ENCODE peak calls at places on chromosomes 5 and 9, in five cellular contexts. P is left ventricle myocardium inferior; K is CD4-positive, alpha-beta T cell; U is A549; V is neural progenitor cell. H is an unnamed sample.

GRCh38 chr9:115456515-115456914 is 338.6 kb upstream of the TNC start:
- DNase-seq in P (no peak), K (no peak), U (no peak), V (no peak), H (no peak)

GRCh38 chr5:135873831-135874230 is 21.8 kb downstream of the IL9 start:
- DNase-seq in P (no peak), K (no peak), U (no peak), V (no peak), H (no peak)

GRCh38 chr9:19154135-19154612 is 26.9 kb upstream of the PLIN2 start:
- DNase-seq in P (peak), K (no peak), U (no peak), V (no peak), H (no peak)

GRCh38 chr5:117177302-117177701 is 602.7 kb upstream of the SEMA6A start:
- DNase-seq in P (no peak), K (no peak), U (no peak), V (no peak), H (no peak)

GRCh38 chr9:5455181-5455580 is 4.8 kb downstream of the CD274 start:
- DNase-seq in P (no peak), K (no peak), U (no peak), V (no peak), H (peak)

GRCh38 chr5:105754056-105754455 is 1916.7 kb downstream of the EFNA5 start:
- DNase-seq in P (no peak), K (no peak), U (no peak), V (peak), H (no peak)

GRCh38 chr9:136761545-136761981 is 2.8 kb downstream of the LCN15 start:
- DNase-seq in P (no peak), K (no peak), U (no peak), V (no peak), H (no peak)

GRCh38 chr5:161530700-161531099 is 15.8 kb downstream of the GABRB2 start:
- DNase-seq in P (no peak), K (no peak), U (no peak), V (peak), H (no peak)

GRCh38 chr9:87606921-87607521 is 109.4 kb downstream of the DAPK1 start:
- DNase-seq in P (no peak), K (no peak), U (peak), V (peak), H (peak)

GRCh38 chr5:115709585-115709984 is 83.7 kb upstream of the TMED7 start:
- DNase-seq in P (no peak), K (no peak), U (no peak), V (no peak), H (no peak)

GRCh38 chr5:139468421-139468931 is 2.3 kb upstream of the SMIM33 start:
- DNase-seq in P (no peak), K (no peak), U (no peak), V (peak), H (no peak)

GRCh38 chr5:158514353-158514960 is 585.3 kb downstream of the EBF1 start:
- DNase-seq in P (no peak), K (no peak), U (no peak), V (no peak), H (peak)

GRCh38 chr9:90921104-90921503 is 119.5 kb downstream of the SYK start:
- DNase-seq in P (peak), K (no peak), U (no peak), V (no peak), H (peak)

GRCh38 chr9:117437283-117437682 is 22.4 kb upstream of the ASTN2 start:
- DNase-seq in P (no peak), K (no peak), U (no peak), V (no peak), H (no peak)

GRCh38 chr5:119300311-119300670 is 55.5 kb upstream of the TNFAIP8 start:
- DNase-seq in P (no peak), K (no peak), U (no peak), V (no peak), H (no peak)

GRCh38 chr5:10935536-10935935 is 174.5 kb upstream of the DAP start:
- DNase-seq in P (no peak), K (no peak), U (no peak), V (no peak), H (no peak)

GRCh38 chr5:98880151-98880550 is 48.7 kb downstream of the CHD1 start:
- DNase-seq in P (no peak), K (no peak), U (no peak), V (no peak), H (peak)

GRCh38 chr9:136881691-136882108 is 4.6 kb upstream of the TRAF2 start:
- DNase-seq in P (no peak), K (no peak), U (no peak), V (peak), H (no peak)

GRCh38 chr9:1604942-1605560 is 410.1 kb upstream of the SMARCA2 start:
- DNase-seq in P (no peak), K (no peak), U (no peak), V (no peak), H (peak)

GRCh38 chr5:139246394-139246793 is 47.1 kb upstream of the MATR3 start:
- DNase-seq in P (no peak), K (no peak), U (no peak), V (no peak), H (peak)

GRCh38 chr5:113166710-113167366 is 190.2 kb downstream of the DCP2 start:
- DNase-seq in P (no peak), K (no peak), U (peak), V (peak), H (peak)

GRCh38 chr9:131677445-131678180 is 62.3 kb downstream of the RAPGEF1 start:
- DNase-seq in P (no peak), K (no peak), U (no peak), V (peak), H (peak)

GRCh38 chr9:96460470-96460869 is 10.5 kb downstream of the HABP4 start:
- DNase-seq in P (no peak), K (no peak), U (no peak), V (no peak), H (no peak)

GRCh38 chr5:148620696-148621095 is 33.6 kb downstream of the HTR4 start:
- DNase-seq in P (no peak), K (no peak), U (no peak), V (no peak), H (no peak)

GRCh38 chr9:86945868-86946711 is 1.2 kb downstream of the GAS1 start:
- DNase-seq in P (peak), K (peak), U (peak), V (peak), H (peak)

GRCh38 chr5:123512631-123513461 is 869 bp downstream of the CSNK1G3 start:
- DNase-seq in P (peak), K (peak), U (peak), V (peak), H (peak)

GRCh38 chr5:21680661-21681060 is 1172.5 kb downstream of the CDH12 start:
- DNase-seq in P (no peak), K (no peak), U (no peak), V (no peak), H (no peak)

GRCh38 chr5:129107637-129108036 is 13.1 kb downstream of the ISOC1 start:
- DNase-seq in P (no peak), K (no peak), U (no peak), V (no peak), H (no peak)

GRCh38 chr9:34957492-34958410 is at the start of gene PHF24:
- DNase-seq in P (no peak), K (no peak), U (no peak), V (peak), H (peak)
- TF ChIP-seq CTCF in P (peak), K (no peak), U (no peak), V (peak), H (peak)

GRCh38 chr5:151755383-151755782 is 3.0 kb downstream of the ATOX1 start:
- DNase-seq in P (no peak), K (no peak), U (no peak), V (no peak), H (no peak)
- H3K27ac ChIP-seq in P (no peak), K (no peak), U (no peak), V (no peak), H (no peak)

GRCh38 chr5:78984611-78985406 is at the start of gene ARSB:
- DNase-seq in P (peak), K (peak), U (peak), V (peak), H (peak)
- TF ChIP-seq CTCF in P (peak), K (peak), U (no peak), V (peak), H (peak)

GRCh38 chr9:130072515-130073235 is 19.0 kb downstream of the GPR107 start:
- DNase-seq in P (no peak), K (no peak), U (no peak), V (no peak), H (no peak)
- H3K27ac ChIP-seq in P (peak), K (no peak), U (no peak), V (no peak), H (no peak)